ENCODE peak calls at places on chromosomes 1 and 21, in six cellular contexts. I, A, S, B, C and U are unnamed samples.

GRCh38 chr1:1753607-1754005 is 24.7 kb downstream of the NADK start:
- DNase-seq in I (no peak), A (no peak), S (no peak), B (no peak), C (no peak), U (no peak)

GRCh38 chr1:35680271-35680670 is 38.4 kb downstream of the C1orf216 start:
- DNase-seq in I (no peak), A (no peak), S (no peak), B (no peak), C (no peak), U (no peak)

GRCh38 chr1:73761559-73761958 is 436.4 kb downstream of the LRRIQ3 start:
- DNase-seq in I (no peak), A (no peak), S (no peak), B (no peak), C (no peak), U (no peak)

GRCh38 chr21:21101911-21102310 is 103.7 kb downstream of the NCAM2 start:
- DNase-seq in I (peak; percentile 9), A (no peak), S (peak; percentile 24), B (peak; percentile 26), C (no peak), U (peak; percentile 96)

GRCh38 chr1:47703161-47703825 is 265.4 kb downstream of the FOXD2 start:
- DNase-seq in I (peak; percentile 49), A (no peak), S (no peak), B (no peak), C (no peak), U (no peak)

GRCh38 chr1:11787251-11787803 is 18.4 kb downstream of the MTHFR start:
- DNase-seq in I (no peak), A (no peak), S (peak; percentile 92), B (no peak), C (no peak), U (no peak)

GRCh38 chr1:111032295-111032897 is 68.7 kb upstream of the LRIF1 start:
- DNase-seq in I (peak; percentile 7), A (peak; percentile 47), S (peak; percentile 7), B (no peak), C (no peak), U (peak; percentile 59)

GRCh38 chr1:117401761-117402160 is 34.5 kb downstream of the MAN1A2 start:
- DNase-seq in I (no peak), A (no peak), S (no peak), B (no peak), C (no peak), U (no peak)

GRCh38 chr1:55314740-55315139 is 99.6 kb upstream of the USP24 start:
- DNase-seq in I (no peak), A (no peak), S (no peak), B (no peak), C (no peak), U (no peak)

GRCh38 chr1:37865348-37866119 is 6.1 kb upstream of the MTF1 start:
- DNase-seq in I (no peak), A (no peak), S (no peak), B (peak; percentile 47), C (no peak), U (no peak)

GRCh38 chr1:224340711-224341384 is 10.9 kb upstream of the NVL start:
- DNase-seq in I (no peak), A (peak; percentile 35), S (peak; percentile 75), B (no peak), C (peak; percentile 9), U (no peak)

GRCh38 chr21:43988016-43988415 is 24.1 kb upstream of the TRAPPC10 start:
- DNase-seq in I (no peak), A (no peak), S (no peak), B (no peak), C (no peak), U (no peak)

GRCh38 chr1:46447499-46448108 is 42.0 kb upstream of the DMBX1 start:
- DNase-seq in I (no peak), A (no peak), S (peak; percentile 56), B (no peak), C (no peak), U (no peak)

GRCh38 chr1:11417162-11417561 is 61.8 kb upstream of the DISP3 start:
- DNase-seq in I (no peak), A (no peak), S (peak; percentile 66), B (no peak), C (no peak), U (no peak)

GRCh38 chr1:170369417-170369816 is 162.5 kb upstream of the GORAB start:
- DNase-seq in I (no peak), A (no peak), S (no peak), B (no peak), C (no peak), U (no peak)

GRCh38 chr1:33087677-33088076 is 6.7 kb downstream of the AZIN2 start:
- DNase-seq in I (no peak), A (no peak), S (no peak), B (no peak), C (no peak), U (no peak)

GRCh38 chr1:203320546-203321272 is 15.4 kb downstream of the BTG2 start:
- DNase-seq in I (peak; percentile 80), A (peak; percentile 69), S (peak; percentile 69), B (no peak), C (peak; percentile 76), U (no peak)

GRCh38 chr1:31214316-31215082 is 25.2 kb downstream of the NKAIN1 start:
- DNase-seq in I (no peak), A (no peak), S (peak; percentile 59), B (no peak), C (no peak), U (no peak)

GRCh38 chr1:207007352-207008033 is 25.1 kb downstream of the C1orf116 start:
- DNase-seq in I (peak; percentile 61), A (no peak), S (no peak), B (peak; percentile 96), C (no peak), U (peak; percentile 95)

GRCh38 chr1:192986110-192986747 is 72.9 kb downstream of the UCHL5 start:
- DNase-seq in I (no peak), A (no peak), S (no peak), B (no peak), C (no peak), U (no peak)